ENCODE peak calls at places on chromosomes 3 and 15, in four cellular contexts. E, Z, F and N are unnamed samples.

GRCh38 chr15:40367038-40367672 is 9.1 kb downstream of the DISP2 start:
- DNase-seq in Z (peak; percentile 88), F (peak; percentile 73), E (no peak), N (no peak)

GRCh38 chr3:60217156-60217911 is 1033.9 kb downstream of the FHIT start:
- DNase-seq in Z (no peak), F (no peak), E (no peak), N (no peak)

GRCh38 chr3:1883489-1883888 is 215.2 kb upstream of the CNTN4 start:
- DNase-seq in F (no peak), Z (no peak), E (no peak), N (no peak)

GRCh38 chr3:187951452-187952190 is 202.3 kb upstream of the LPP start:
- DNase-seq in E (peak; percentile 83), Z (no peak), F (no peak), N (no peak)

GRCh38 chr3:128845695-128846491 is 33.5 kb upstream of the ACAD9 start:
- DNase-seq in E (peak; percentile 99), Z (peak; percentile 89), F (peak; percentile 79), N (peak; percentile 65)

GRCh38 chr3:113054552-113054951 is 63.8 kb downstream of the GTPBP8 start:
- DNase-seq in Z (no peak), F (no peak), E (peak; percentile 45), N (peak; percentile 79)

GRCh38 chr3:127822166-127822835 is at the start of gene MGLL:
- DNase-seq in Z (peak; percentile 76), F (no peak), E (no peak), N (peak; percentile 32)

GRCh38 chr3:102174832-102175374 is 259.9 kb upstream of the ZPLD1 start:
- DNase-seq in F (no peak), E (no peak), Z (no peak), N (peak; percentile 35)

GRCh38 chr3:152595975-152596832 is 238.7 kb upstream of the P2RY1 start:
- DNase-seq in E (peak; percentile 50), F (no peak), Z (no peak), N (peak; percentile 87)

GRCh38 chr3:49339947-49340800 is at the start of gene USP4:
- DNase-seq in Z (peak; percentile 94), E (peak; percentile 97), F (peak; percentile 85), N (peak; percentile 88)

GRCh38 chr3:44000586-44000985 is 241.1 kb upstream of the TOPAZ1 start:
- DNase-seq in Z (no peak), E (no peak), F (no peak), N (no peak)

GRCh38 chr3:44001072-44001471 is 240.6 kb upstream of the TOPAZ1 start:
- DNase-seq in Z (no peak), E (no peak), F (no peak), N (no peak)

GRCh38 chr3:43998374-43998840 is 243.3 kb upstream of the TOPAZ1 start:
- DNase-seq in E (no peak), Z (no peak), F (no peak), N (no peak)

GRCh38 chr3:43998841-43999805 is 242.6 kb upstream of the TOPAZ1 start:
- DNase-seq in Z (no peak), F (no peak), E (no peak), N (peak; percentile 18)

GRCh38 chr3:43999920-44000319 is 241.8 kb upstream of the TOPAZ1 start:
- DNase-seq in F (no peak), Z (no peak), E (no peak), N (no peak)
- H3K4me3 ChIP-seq in F (peak overlapping the region; percentile 75), Z (no peak overlapping the region), E (no peak overlapping the region), N (no peak overlapping the region)

GRCh38 chr3:80158332-80158731 is 390.5 kb upstream of the ROBO1 start:
- DNase-seq in F (no peak), E (no peak), Z (no peak), N (no peak)

DNA sequence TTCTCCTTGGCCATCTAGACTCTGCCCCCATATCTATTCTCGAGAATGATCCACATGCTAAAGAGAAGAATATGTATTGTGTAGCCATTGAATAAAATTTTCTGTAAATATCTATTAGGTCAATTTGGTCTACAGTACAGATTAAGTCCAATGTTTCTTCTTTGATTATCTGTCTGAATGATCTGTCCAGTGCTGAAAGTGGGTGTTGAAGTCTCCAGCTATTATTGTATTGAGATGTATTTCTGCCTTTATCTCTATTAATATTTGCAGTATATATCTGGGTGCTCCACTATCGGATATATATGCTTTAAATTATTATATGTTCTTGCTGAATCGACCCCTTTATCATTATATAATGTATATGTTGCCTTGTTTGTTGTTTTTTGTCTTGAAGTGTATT is 384.9 kb upstream of the ROBO1 start:
- DNase-seq in E (no peak), Z (no peak), F (no peak), N (no peak)
- TF ChIP-seq CTCF in E (no peak), Z (no peak), F (no peak), N (no peak)

GRCh38 chr15:65806387-65806786 is 14.3 kb upstream of the DENND4A start:
- DNase-seq in E (no peak), F (no peak), Z (no peak), N (no peak)

GRCh38 chr15:65804252-65804931 is 12.3 kb upstream of the DENND4A start:
- DNase-seq in E (peak; percentile 86), F (no peak), Z (no peak), N (peak; percentile 87)

GRCh38 chr15:65801229-65801813 is 9.2 kb upstream of the DENND4A start:
- DNase-seq in E (no peak), F (no peak), Z (no peak), N (no peak)

DNA sequence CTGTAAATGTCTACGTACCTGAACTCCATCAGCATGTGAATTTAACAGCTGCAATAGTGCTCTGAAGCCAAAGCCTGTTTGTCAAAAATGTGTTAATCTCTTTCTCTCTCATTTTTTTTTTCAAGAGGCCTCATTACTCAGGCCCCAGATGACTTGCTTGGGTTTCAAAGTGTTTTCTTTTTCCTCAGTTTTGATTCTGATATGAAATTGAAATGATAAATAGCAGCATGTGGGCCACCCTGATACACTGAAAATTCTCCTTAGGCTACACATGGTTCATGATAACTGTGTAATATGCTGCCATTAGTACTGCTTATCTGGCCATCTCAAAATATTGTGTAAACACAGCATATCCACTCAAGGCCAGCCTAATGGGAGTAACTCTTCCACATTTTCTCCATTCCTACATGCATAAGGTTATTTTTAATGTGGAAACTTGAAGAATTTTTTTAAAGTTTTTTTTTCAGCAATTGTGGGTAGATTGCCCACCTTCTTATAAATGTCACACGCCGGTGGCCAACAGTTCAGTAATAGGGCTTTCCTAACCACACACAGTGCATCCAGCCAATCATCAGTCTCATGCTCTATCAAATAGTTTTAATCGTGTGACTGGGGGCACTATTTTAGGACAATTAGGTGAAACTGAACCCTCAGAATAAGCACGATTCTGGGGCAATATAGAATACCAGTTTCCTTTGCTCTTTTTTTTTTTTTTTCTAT is 13.1 kb upstream of the DENND4A start:
- DNase-seq in E (peak; percentile 16), F (no peak), Z (no peak), N (no peak)
- H3K4me3 ChIP-seq in E (no peak overlapping the region), F (no peak overlapping the region), Z (no peak overlapping the region), N (no peak overlapping the region)

GRCh38 chr3:27728195-27729087 is 6.3 kb upstream of the EOMES start:
- DNase-seq in Z (no peak), F (no peak), E (no peak), N (no peak)
- TF ChIP-seq CTCF in Z (no peak), F (no peak), E (no peak), N (no peak)

GRCh38 chr3:160754371-160754854 is 1.6 kb upstream of the PPM1L start:
- DNase-seq in F (peak; percentile 50), Z (no peak), E (peak; percentile 27), N (peak; percentile 63)

GRCh38 chr3:160755776-160756304 is at the start of gene PPM1L:
- DNase-seq in F (peak; percentile 52), Z (peak; percentile 77), E (peak; percentile 78), N (peak; percentile 42)

GRCh38 chr3:160754855-160755747 is 930 bp upstream of the PPM1L start:
- DNase-seq in E (peak; percentile 94), F (peak; percentile 87), Z (peak; percentile 97), N (peak; percentile 92)

GRCh38 chr3:160756907-160757623 is 1.0 kb downstream of the PPM1L start:
- DNase-seq in Z (peak; percentile 69), F (no peak), E (no peak), N (no peak)

GRCh38 chr3:160753953-160754352 is 2.1 kb upstream of the PPM1L start:
- DNase-seq in Z (no peak), F (no peak), E (no peak), N (no peak)
- H3K4me3 ChIP-seq in Z (peak overlapping the region; percentile 83), F (peak overlapping the region; percentile 74), E (peak overlapping the region; percentile 73), N (peak overlapping the region; percentile 73)